ENCODE peak calls at places on chromosomes 13 and 19, in five cellular contexts. T is ovary, N is right lobe of liver, V is tibial artery, B is colonic mucosa. U is an unnamed sample.
A peak's percentile ranks its signal among the peaks of the same experiment; 100 is the strongest.

GRCh38 chr19:18292810-18293641 is 11.6 kb upstream of the JUND start:
- DNase-seq in B (peak; percentile 83), V (peak; percentile 92), N (peak; percentile 86), T (peak; percentile 94), U (no peak)

GRCh38 chr19:47324502-47324901 is 7.5 kb upstream of the C5AR2 start:
- DNase-seq in N (no peak), B (no peak), V (peak; percentile 74), T (no peak), U (no peak)

GRCh38 chr19:9427941-9428340 is 7.4 kb downstream of the ZNF266 start:
- DNase-seq in B (no peak), V (no peak), N (no peak), T (no peak), U (no peak)

GRCh38 chr13:27405521-27406134 is 18.8 kb upstream of the GTF3A start:
- DNase-seq in N (no peak), B (no peak), T (no peak), V (no peak), U (no peak)

GRCh38 chr13:49292742-49293498 is 45.2 kb downstream of the CDADC1 start:
- DNase-seq in N (peak; percentile 61), T (peak; percentile 84), B (no peak), V (peak; percentile 82), U (no peak)

GRCh38 chr19:1037553-1038115 is 2.3 kb upstream of the ABCA7 start:
- DNase-seq in T (no peak), V (no peak), N (no peak), B (no peak), U (no peak)

GRCh38 chr13:94419304-94419943 is 60.1 kb downstream of the DCT start:
- DNase-seq in N (no peak), B (no peak), T (no peak), V (no peak), U (no peak)

GRCh38 chr13:23865065-23865464 is 24.1 kb downstream of the MIPEP start:
- DNase-seq in T (no peak), V (no peak), N (no peak), B (no peak), U (no peak)

GRCh38 chr19:42023121-42023942 is 29.3 kb upstream of the ATP1A3 start:
- DNase-seq in N (no peak), V (no peak), B (peak; percentile 23), T (no peak), U (no peak)

GRCh38 chr13:88395804-88396203 is 724.6 kb downstream of the SLITRK5 start:
- DNase-seq in V (no peak), B (no peak), T (no peak), N (no peak), U (no peak)

GRCh38 chr13:29956771-29957170 is 106.4 kb upstream of the UBL3 start:
- DNase-seq in N (no peak), T (no peak), V (no peak), B (no peak), U (peak; percentile 38)

GRCh38 chr13:102299366-102299765 is 102.5 kb downstream of the FGF14 start:
- DNase-seq in V (no peak), N (no peak), T (no peak), B (no peak), U (no peak)

GRCh38 chr19:45322311-45322710 is 364 bp downstream of the CKM start:
- DNase-seq in V (no peak), N (no peak), B (no peak), T (no peak), U (no peak)

GRCh38 chr13:110913322-110913721 is 1.5 kb downstream of the ANKRD10 start:
- DNase-seq in B (peak; percentile 80), N (no peak), V (no peak), T (no peak), U (no peak)

GRCh38 chr19:4501691-4502090 is 16.6 kb downstream of the PLIN4 start:
- DNase-seq in B (no peak), V (no peak), T (no peak), N (no peak), U (peak; percentile 84)

DNA sequence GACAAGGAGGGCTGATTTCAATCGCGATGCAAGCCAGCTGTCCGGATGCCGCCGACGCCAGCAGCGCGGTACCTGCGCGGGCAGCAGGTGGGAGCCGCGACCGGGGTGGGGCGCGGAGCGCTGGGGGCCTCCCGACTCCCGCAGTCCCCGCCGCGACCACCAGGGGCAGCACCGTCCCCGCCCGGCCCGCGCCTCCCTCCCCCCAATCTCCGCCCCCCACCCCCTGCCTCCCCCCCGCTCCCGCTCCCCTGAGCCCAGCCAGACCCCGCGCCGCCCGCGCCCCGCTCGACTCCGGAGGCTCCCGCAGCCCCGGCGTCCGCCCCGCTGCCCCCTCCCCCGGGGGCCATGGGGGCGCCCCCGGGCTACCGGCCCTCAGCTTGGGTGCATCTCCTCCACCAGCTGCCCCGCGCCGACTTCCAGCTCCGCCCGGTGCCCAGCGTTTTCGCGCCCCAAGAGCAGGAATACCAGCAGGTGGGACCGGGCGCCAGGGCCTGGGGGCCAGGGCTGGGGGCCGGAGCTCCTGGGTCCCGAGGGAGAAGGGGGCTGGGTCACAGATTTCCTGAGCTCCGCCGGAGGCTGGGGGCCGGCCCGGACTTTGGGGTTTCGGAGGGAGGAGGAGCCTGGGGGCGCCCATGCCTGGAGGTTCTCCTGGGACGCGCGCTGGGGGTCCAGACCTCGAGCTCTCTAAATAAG is at the start of gene TTYH1:
- DNase-seq in V (no peak), N (no peak), T (no peak), B (no peak), U (no peak)
- TF ChIP-seq CTCF in V (no peak), N (peak; percentile 23), T (no peak), B (no peak), U (peak; percentile 48)

DNA sequence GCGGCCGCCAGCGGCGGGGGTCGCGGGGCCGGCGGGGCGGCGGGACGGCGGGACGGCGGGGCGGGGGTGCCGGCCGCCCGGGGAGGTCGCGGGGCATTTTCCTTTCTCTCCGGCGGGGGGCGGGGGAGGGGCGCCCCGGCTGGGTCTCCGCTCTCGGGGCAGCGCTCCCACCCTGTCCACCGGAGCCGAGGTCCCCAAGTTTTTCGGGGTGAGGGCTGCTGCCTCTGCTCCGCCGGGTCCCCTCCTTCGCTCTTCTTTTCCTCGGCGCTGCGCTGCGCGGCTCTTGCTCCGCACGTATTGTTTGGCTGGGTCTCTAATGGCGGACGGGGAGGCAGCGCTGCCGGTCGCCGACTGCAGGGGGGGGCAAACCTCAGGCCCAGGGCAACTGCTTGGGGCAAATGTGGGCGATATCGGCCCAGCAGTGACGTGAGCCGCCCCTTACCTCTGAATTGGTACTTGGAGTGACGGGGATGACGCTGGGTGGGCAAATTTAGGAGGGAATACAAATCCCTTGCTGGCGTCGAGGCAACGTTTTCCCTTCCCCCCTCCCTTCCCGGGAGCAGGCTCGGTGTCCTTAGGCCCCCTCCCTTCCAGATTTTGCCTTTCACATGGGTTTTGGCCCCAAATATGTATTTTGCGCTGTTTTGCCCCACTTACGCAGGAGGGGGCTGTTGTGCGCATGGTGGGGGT is 759 bp downstream of the ZMYM2 start:
- DNase-seq in V (peak; percentile 76), B (peak; percentile 63), T (peak; percentile 76), N (peak; percentile 65), U (peak; percentile 87)
- TF ChIP-seq CTCF in V (peak; percentile 29), B (no peak), T (no peak), N (peak; percentile 14), U (no peak)

GRCh38 chr19:56837892-56838679 is 2.4 kb downstream of the PEG3 start:
- DNase-seq in B (peak; percentile 22), V (peak; percentile 89), T (peak; percentile 78), N (peak; percentile 83), U (no peak)
- TF ChIP-seq CTCF in B (no peak), V (peak; percentile 46), T (no peak), N (peak; percentile 61), U (no peak)

DNA sequence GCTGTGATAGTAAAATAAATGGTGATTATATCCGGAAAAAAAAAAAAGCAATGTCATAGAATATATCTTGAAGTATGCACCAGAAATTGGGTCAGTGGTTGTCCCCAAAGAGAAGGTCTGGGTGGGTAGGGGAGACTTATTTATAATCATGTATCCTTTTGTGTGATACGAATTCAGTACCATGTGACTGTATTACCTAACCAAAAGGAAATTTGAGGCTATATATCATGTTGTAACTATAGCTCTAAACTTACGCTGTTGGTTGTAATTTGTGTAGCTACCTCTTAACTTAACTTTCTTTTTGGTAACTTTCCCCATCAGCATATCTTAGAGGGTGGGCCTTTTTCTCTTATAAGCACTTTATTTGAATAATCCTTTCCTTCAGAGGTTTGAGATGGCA is 25.2 kb upstream of the KCTD4 start:
- DNase-seq in N (no peak), B (no peak), T (no peak), V (no peak), U (no peak)
- TF ChIP-seq CTCF in N (no peak), B (no peak), T (no peak), V (no peak), U (no peak)

GRCh38 chr13:20474515-20474914 is 51.1 kb downstream of the CRYL1 start:
- DNase-seq in V (no peak), T (no peak), B (no peak), N (no peak), U (no peak)

GRCh38 chr13:20473139-20473538 is 52.5 kb downstream of the CRYL1 start:
- DNase-seq in V (no peak), T (no peak), N (no peak), B (no peak), U (no peak)

GRCh38 chr13:20477394-20477793 is 48.3 kb downstream of the CRYL1 start:
- DNase-seq in N (no peak), T (no peak), V (no peak), B (no peak), U (no peak)

GRCh38 chr13:20473888-20474287 is 51.8 kb downstream of the CRYL1 start:
- DNase-seq in T (no peak), B (no peak), N (no peak), V (no peak), U (no peak)

DNA sequence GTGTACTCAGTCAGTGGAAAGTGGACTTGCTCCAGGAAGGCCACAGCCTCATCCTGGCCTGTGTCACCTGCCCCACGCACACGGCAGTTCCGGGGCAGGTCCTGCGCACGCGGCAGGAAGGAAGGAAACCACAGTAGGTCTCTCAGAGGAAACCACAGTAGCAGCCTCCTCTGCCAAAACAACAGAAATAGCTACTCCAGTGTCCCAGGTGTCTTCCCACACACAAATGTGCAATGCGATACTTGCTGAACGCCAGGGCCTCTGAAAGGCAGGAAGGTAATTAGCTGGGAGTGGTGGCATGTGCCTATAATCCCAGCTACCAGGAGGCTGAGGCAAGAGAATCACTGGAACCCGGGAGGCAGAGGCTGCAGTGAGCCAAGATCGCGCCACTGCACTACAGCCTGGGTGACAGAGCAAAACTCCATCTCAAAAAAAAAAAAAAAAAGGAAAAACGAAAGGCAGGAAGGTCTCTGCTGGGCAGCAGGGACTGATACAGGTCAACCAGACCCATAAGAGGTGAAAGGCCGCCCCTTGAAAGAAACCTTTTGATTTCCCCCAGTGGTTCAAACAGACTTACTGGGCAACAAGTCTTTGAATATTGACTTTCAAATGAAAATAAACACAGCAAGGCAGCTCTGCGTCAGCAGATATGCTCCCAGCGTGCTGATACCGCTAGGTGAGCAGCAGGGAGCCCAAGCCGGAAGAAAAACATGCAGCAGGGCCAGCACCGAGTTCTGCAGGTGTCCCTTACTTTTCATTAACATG is 49.5 kb downstream of the CRYL1 start:
- DNase-seq in V (no peak), T (no peak), B (no peak), N (no peak), U (no peak)
- TF ChIP-seq CTCF in V (no peak), T (no peak), B (no peak), N (no peak), U (no peak)

U was measured in osteocyte.